ENCODE peak calls at places on chromosomes 6 and 20, in five cellular contexts. G is K562; H is CD4-positive, CD25-positive, alpha-beta regulatory T cell; Q is heart left ventricle; R is MM.1S. V is an unnamed sample.

GRCh38 chr6:106530026-106530425 is 99.3 kb downstream of the RTN4IP1 start:
- DNase-seq in H (no peak), R (no peak), Q (no peak), G (no peak), V (no peak)

GRCh38 chr20:56289652-56290051 is 41.1 kb downstream of the MC3R start:
- DNase-seq in G (no peak), R (no peak), H (no peak), Q (no peak), V (no peak)

GRCh38 chr20:51757226-51757625 is 11.0 kb downstream of the ATP9A start:
- DNase-seq in H (no peak), Q (no peak), G (no peak), R (no peak), V (no peak)

GRCh38 chr6:140174509-140174908 is 800.1 kb upstream of the CITED2 start:
- DNase-seq in R (no peak), G (no peak), Q (no peak), H (no peak), V (no peak)

GRCh38 chr6:41638801-41639555 is 710 bp downstream of the MDFI start:
- DNase-seq in Q (peak), G (no peak), R (no peak), H (no peak), V (no peak)

GRCh38 chr6:111456208-111456607 is 26.8 kb downstream of the REV3L start:
- DNase-seq in G (no peak), Q (no peak), R (no peak), H (no peak), V (no peak)

GRCh38 chr20:22688485-22688884 is 104.1 kb upstream of the FOXA2 start:
- DNase-seq in Q (no peak), H (no peak), G (no peak), R (no peak), V (no peak)

GRCh38 chr6:143744593-143745151 is 66.9 kb downstream of the PHACTR2 start:
- DNase-seq in G (no peak), H (no peak), Q (no peak), R (no peak), V (no peak)

GRCh38 chr6:101195581-101195980 is 197.9 kb upstream of the GRIK2 start:
- DNase-seq in G (no peak), H (no peak), R (no peak), Q (no peak), V (no peak)

GRCh38 chr6:36289281-36290018 is 19.6 kb downstream of the PNPLA1 start:
- DNase-seq in G (no peak), Q (no peak), R (no peak), H (no peak), V (no peak)

GRCh38 chr6:72689107-72689954 is 67.5 kb downstream of the KCNQ5 start:
- DNase-seq in H (no peak), R (peak), G (no peak), Q (no peak), V (no peak)

GRCh38 chr6:45877970-45878590 is 137.6 kb downstream of the CLIC5 start:
- DNase-seq in H (no peak), Q (no peak), R (no peak), G (no peak), V (no peak)

GRCh38 chr20:13913517-13913916 is 76.9 kb downstream of the SEL1L2 start:
- DNase-seq in H (no peak), R (no peak), G (no peak), Q (no peak), V (no peak)

GRCh38 chr6:74677463-74677862 is 528.4 kb downstream of the COL12A1 start:
- DNase-seq in Q (no peak), H (no peak), G (no peak), R (no peak), V (no peak)

GRCh38 chr20:36467076-36467999 is 74.0 kb upstream of the MYL9 start:
- DNase-seq in H (peak), G (no peak), R (peak), Q (peak), V (peak)

GRCh38 chr20:15236812-15237211 is 899.4 kb upstream of the FLRT3 start:
- DNase-seq in R (peak), G (no peak), H (no peak), Q (no peak), V (no peak)

GRCh38 chr6:74606488-74607135 is 599.2 kb downstream of the COL12A1 start:
- DNase-seq in H (no peak), G (no peak), R (no peak), Q (no peak), V (no peak)

GRCh38 chr6:134182528-134182927 is 130.1 kb upstream of the SLC2A12 start:
- DNase-seq in H (no peak), G (no peak), Q (no peak), R (no peak), V (no peak)

GRCh38 chr6:137653698-137654059 is 159.5 kb upstream of the OLIG3 start:
- DNase-seq in H (no peak), G (no peak), Q (no peak), R (peak), V (no peak)

GRCh38 chr20:41475507-41475906 is 108.9 kb upstream of the EMILIN3 start:
- DNase-seq in Q (no peak), G (no peak), H (no peak), R (no peak), V (no peak)
- H3K27ac ChIP-seq in Q (peak), G (no peak), H (no peak), R (no peak), V (peak)

DNA sequence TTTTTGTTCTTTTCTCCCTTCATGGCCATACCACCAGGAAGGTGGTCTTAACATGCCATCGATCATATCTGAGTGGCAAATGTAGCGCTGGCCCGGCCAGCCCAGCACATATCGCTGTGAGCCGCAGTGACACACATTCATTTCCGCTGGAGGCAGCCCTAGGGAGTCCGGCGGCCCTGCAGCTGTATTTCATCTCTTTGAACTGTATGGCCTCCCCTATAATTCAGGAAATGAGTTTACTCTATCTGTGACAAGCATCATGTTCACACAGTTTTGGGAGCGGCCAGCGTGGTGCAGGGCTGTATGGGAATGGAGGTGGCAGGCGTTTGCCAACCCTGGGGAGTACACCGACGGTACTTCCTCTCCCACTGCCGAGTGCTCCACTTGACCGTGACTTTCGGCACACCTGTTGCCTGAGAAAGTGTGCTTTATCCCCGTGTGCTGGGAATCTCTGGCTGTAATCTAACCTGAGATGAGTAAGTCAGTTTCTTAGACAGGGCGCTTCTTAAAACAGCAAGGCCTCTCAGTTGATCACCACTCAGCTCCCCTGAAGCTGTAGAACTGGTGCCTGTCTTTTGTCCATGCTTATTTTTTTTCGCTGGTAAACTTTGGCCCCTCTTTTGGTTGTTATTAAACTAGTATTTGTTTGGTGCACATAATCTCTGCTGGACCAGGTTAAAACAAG is 257.1 kb upstream of the TAB2 start:
- DNase-seq in G (no peak), R (no peak), Q (peak), H (peak), V (peak)
- H3K27ac ChIP-seq in G (no peak), R (no peak), Q (peak), H (peak), V (no peak)

GRCh38 chr20:58267389-58268215 is 39.1 kb upstream of the ANKRD60 start:
- DNase-seq in H (peak), G (peak), Q (no peak), R (peak), V (no peak)
- H3K27ac ChIP-seq in H (no peak), G (no peak), Q (no peak), R (peak), V (no peak)

DNA sequence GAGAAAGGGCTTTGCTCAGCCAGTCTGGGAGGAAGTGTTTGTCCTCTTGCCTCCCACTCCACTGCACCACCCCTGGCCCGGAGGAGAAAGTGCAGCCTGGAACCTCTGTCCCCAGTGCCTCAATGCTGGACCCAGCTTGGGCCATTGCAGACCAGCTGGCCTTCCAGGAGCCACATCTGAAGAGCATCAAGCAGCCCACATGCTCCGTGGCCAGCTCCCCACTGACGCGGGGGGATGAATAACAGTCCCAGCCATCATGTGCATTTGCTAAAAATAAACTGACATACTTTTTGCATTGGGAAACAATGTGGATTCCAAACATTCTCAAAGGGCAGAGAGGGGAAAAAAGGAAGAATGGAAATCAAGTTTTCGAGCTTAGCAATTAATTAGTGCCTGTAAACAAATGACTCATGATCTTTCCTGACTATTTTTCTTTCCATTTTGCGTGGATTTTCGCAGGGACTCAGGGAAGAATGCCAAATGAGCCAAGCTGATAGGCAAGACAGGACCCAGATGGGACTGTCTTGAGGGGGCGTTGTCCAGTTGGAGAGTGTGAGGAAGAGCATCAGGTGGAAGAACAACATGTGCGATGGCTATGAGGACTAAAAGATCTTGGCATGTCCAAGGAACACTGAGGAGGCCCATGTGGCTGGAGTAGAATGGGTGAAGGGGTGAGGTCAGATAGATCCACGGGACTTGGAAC is 34.1 kb downstream of the CEBPB start:
- DNase-seq in H (no peak), Q (peak), R (no peak), G (peak), V (peak)
- H3K27ac ChIP-seq in H (no peak), Q (peak), R (no peak), G (no peak), V (peak)

GRCh38 chr6:19691465-19692167 is 145.6 kb upstream of the ID4 start:
- DNase-seq in H (no peak), Q (no peak), R (no peak), G (no peak), V (no peak)
- H3K27ac ChIP-seq in H (no peak), Q (no peak), R (no peak), G (no peak), V (no peak)

GRCh38 chr6:153062516-153062915 is 60.0 kb upstream of the MTRF1L start:
- DNase-seq in R (no peak), Q (no peak), G (no peak), H (no peak), V (no peak)
- H3K27ac ChIP-seq in R (no peak), Q (no peak), G (no peak), H (no peak), V (no peak)

DNA sequence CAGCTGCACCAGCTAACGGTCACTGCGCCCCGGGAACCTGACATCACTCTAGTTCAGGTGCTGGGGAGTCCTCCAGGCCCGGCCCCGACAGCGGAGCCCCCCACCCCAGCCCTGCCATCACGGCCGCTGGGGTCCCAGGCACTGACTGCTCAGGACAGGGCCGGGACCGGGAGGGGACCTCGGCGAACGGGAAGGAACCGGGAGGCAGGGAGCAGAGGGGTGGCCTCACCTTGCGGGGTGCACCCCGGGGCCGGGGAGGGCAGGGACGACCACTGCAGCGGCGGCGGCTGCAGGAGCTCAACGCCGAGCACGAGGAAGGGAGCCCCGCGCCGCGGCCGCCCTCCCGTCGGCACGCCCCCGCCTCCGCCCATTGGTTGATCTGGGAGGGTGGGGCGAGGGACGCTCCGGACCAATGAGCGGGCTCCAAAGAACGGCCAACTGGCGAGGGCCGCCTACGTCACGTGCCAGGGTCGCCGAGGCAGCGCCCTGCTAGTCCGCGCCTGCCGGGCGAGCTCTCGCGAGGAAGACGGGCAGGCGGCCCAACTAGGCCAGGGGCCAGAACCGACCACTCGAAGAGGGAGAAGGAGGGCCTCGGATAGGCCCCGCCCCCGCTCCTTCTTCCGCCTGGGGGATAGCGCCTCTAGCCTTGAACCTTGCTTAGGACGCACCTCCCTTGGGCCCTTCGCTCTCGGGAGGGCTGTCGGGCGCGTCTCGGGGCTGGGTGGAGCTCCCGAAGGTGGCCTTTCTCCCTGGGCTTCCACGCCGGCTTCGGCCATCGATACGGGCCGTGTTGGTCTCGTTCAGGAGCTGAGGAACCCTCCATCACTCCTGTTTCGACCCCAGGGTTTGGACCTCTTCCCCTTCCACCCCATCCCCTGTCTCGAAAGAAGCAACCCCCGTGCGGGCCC is at the start of gene ADISSP:
- DNase-seq in G (peak), R (peak), H (peak), Q (peak), V (peak)
- H3K27ac ChIP-seq in G (peak), R (peak), H (peak), Q (peak), V (peak)

DNA sequence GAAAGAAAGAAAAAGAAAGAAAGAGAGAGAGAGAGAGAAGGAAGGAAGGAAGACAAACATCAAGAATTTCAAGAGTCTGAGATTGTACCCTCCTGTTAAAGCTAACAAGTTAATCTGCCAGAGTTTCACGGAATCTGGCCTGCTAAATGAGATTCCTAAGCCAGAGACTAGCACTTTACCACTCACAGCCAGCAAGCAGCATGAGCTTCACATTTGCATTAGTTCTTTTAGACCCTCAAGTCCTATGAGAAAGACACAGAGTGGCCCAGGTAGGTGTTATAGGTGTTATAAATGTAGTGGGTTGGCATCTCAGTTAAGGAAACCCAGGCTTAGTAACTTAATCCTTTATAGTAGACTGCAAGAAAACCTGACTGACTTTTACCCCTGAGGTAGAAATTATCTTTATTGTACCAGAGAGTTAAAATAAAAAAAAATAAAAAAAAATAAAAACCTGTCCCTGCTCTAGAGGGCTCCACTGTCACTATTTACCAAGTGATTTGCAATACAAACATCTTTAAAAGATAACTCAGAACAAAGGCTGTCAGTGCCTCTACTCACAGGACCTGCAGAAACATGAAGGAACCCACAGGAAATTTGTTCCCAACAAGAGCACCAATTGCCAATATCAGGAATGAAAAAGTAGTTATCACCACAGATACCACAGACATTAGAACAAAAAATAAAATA is 9.7 kb upstream of the IBTK start:
- DNase-seq in R (no peak), G (no peak), H (no peak), Q (no peak), V (no peak)
- H3K27ac ChIP-seq in R (no peak), G (no peak), H (no peak), Q (no peak), V (no peak)